ENCODE peak calls at places on chromosomes 7 and 10, in nine cellular contexts. I, D, V, O, Y, M, C, X and G are unnamed samples.

GRCh38 chr10:71821909-71822763 is 28.9 kb downstream of the PSAP start:
- ATAC-seq in O (no peak), V (no peak), D (no peak), Y (no peak), C (no peak), I (peak), M (no peak), X (no peak), G (no peak)

GRCh38 chr7:126501617-126502016 is 751.1 kb downstream of the GRM8 start:
- ATAC-seq in X (no peak), V (no peak), M (no peak), O (no peak), C (no peak), Y (peak), D (no peak), I (no peak), G (no peak)

GRCh38 chr10:132744839-132745238 is 41.1 kb downstream of the NKX6-2 start:
- ATAC-seq in D (no peak), I (no peak), Y (no peak), M (no peak), C (no peak), X (no peak), O (no peak), V (no peak), G (no peak)

GRCh38 chr10:55287346-55287745 is 486.3 kb upstream of the PCDH15 start:
- ATAC-seq in M (no peak), X (no peak), C (no peak), V (no peak), O (no peak), I (no peak), Y (peak), D (no peak), G (no peak)

GRCh38 chr10:100569687-100570517 is 34.2 kb downstream of the HIF1AN start:
- ATAC-seq in I (no peak), Y (no peak), V (no peak), M (no peak), C (no peak), O (peak), X (no peak), D (peak), G (no peak)

GRCh38 chr7:77897004-77897547 is 98.5 kb downstream of the PHTF2 start:
- ATAC-seq in X (no peak), V (no peak), O (no peak), D (no peak), M (no peak), I (no peak), C (no peak), Y (no peak), G (no peak)

GRCh38 chr7:4240813-4241612 is 441.1 kb upstream of the FOXK1 start:
- ATAC-seq in I (no peak), V (no peak), Y (no peak), C (no peak), X (no peak), M (no peak), O (no peak), D (no peak), G (no peak)

GRCh38 chr7:35722054-35722849 is 27.3 kb upstream of the HERPUD2 start:
- ATAC-seq in D (no peak), M (no peak), O (no peak), I (peak), X (no peak), C (no peak), Y (no peak), V (no peak), G (no peak)